ENCODE peak calls at places on chromosome 10, in five cellular contexts. Z is GM23338, I is NB4, S is AG10803, A is gastrocnemius medialis. X is an unnamed sample.

GRCh38 chr10:127736222-127736914 is 617 bp upstream of the FOXI2 start:
- DNase-seq in Z (peak), I (no peak), S (no peak), A (no peak), X (no peak)

GRCh38 chr10:114931072-114931679 is 6.8 kb upstream of the TRUB1 start:
- DNase-seq in Z (no peak), I (no peak), S (no peak), A (no peak), X (no peak)

GRCh38 chr10:71222541-71223364 is 10.4 kb downstream of the UNC5B start:
- DNase-seq in Z (peak), I (no peak), S (peak), A (no peak), X (no peak)

GRCh38 chr10:26215923-26216576 is 524 bp upstream of the GAD2 start:
- DNase-seq in Z (peak), I (no peak), S (peak), A (no peak), X (no peak)

GRCh38 chr10:63930584-63930983 is 409.4 kb downstream of the REEP3 start:
- DNase-seq in Z (no peak), I (no peak), S (no peak), A (no peak), X (no peak)

GRCh38 chr10:131874991-131875451 is 25.8 kb upstream of the PPP2R2D start:
- DNase-seq in Z (peak), I (peak), S (peak), A (peak), X (peak)

GRCh38 chr10:69483988-69484387 is 32.7 kb downstream of the TSPAN15 start:
- DNase-seq in Z (no peak), I (peak), S (peak), A (no peak), X (no peak)

GRCh38 chr10:57973451-57973850 is 294.2 kb downstream of the IPMK start:
- DNase-seq in Z (no peak), I (no peak), S (no peak), A (no peak), X (no peak)

GRCh38 chr10:126397640-126398382 is 9.5 kb upstream of the ADAM12 start:
- DNase-seq in Z (peak), I (no peak), S (peak), A (no peak), X (peak)

GRCh38 chr10:113029055-113029440 is 79.0 kb downstream of the TCF7L2 start:
- DNase-seq in Z (no peak), I (no peak), S (no peak), A (no peak), X (no peak)

GRCh38 chr10:3104251-3104918 is 37.0 kb downstream of the PFKP start:
- DNase-seq in Z (no peak), I (no peak), S (no peak), A (peak), X (no peak)

GRCh38 chr10:62577666-62578291 is 203.6 kb downstream of the ZNF365 start:
- DNase-seq in Z (no peak), I (no peak), S (peak), A (no peak), X (no peak)

GRCh38 chr10:101529720-101530553 is 58.1 kb downstream of the POLL start:
- DNase-seq in Z (peak), I (no peak), S (no peak), A (no peak), X (no peak)

GRCh38 chr10:100340948-100341847 is 5.8 kb upstream of the SCD start:
- DNase-seq in Z (no peak), I (no peak), S (no peak), A (peak), X (no peak)

GRCh38 chr10:19749185-19749729 is 67.0 kb upstream of the PLXDC2 start:
- DNase-seq in Z (no peak), I (no peak), S (peak), A (no peak), X (peak)

GRCh38 chr10:80529604-80530003 is 8.1 kb upstream of the SH2D4B start:
- DNase-seq in Z (no peak), I (no peak), S (no peak), A (no peak), X (no peak)
- H3K4me3 ChIP-seq in Z (no peak), I (no peak), S (no peak), A (no peak), X (no peak)

DNA sequence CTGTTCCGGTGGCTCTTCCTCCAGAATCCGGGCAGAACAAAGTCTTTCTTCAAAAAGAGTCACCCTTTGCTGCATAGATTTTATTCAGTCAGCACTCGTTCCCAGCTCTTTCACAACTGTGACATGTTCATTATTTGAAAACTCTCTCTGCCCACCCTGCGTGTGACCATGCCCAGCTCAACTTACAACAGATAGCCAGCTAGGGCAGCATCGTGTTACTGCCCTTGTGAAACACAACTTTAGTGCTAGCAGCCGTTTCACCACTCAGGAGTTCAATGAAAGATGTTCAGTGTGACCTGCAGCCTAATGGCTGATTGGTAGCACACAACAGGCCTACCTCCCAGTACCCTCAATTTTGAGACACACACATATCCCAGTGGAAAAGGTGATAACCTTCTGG is 57.9 kb downstream of the ZNF438 start:
- DNase-seq in Z (no peak), I (no peak), S (no peak), A (peak), X (no peak)
- H3K4me3 ChIP-seq in Z (no peak), I (no peak), S (no peak), A (peak), X (no peak)

GRCh38 chr10:97180986-97181385 is 4.8 kb downstream of the SLIT1 start:
- DNase-seq in Z (no peak), I (no peak), S (no peak), A (no peak), X (no peak)
- H3K4me3 ChIP-seq in Z (no peak), I (no peak), S (no peak), A (no peak), X (no peak)

DNA sequence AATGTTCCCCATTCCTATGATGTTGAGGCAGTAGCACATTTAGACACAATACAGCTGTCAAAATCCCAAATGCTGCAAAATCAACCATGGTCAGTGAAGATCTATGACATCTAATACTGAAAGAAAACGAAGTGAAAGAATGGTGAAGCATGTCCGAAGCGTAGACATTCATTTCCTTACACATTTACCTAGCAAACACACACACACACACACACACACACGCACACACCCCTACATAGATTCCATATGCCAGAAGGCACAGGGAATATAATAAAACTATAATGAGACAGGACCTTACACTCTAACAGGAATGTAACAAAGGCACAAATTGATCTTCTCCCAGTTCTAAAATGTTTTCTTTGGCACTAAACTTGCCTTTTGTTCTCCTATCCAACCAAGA is 32.4 kb downstream of the CCDC6 start:
- DNase-seq in Z (no peak), I (no peak), S (no peak), A (no peak), X (no peak)
- H3K4me3 ChIP-seq in Z (no peak), I (no peak), S (no peak), A (no peak), X (no peak)